ENCODE peak calls at places on chromosomes 11 and 22, in ten cellular contexts. E, N, A, J, U, Q, K, O, C and B are unnamed samples.

GRCh38 chr11:87445002-87445401 is 407.3 kb downstream of the TMEM135 start:
- DNase-seq in Q (no peak), E (no peak), U (no peak), O (no peak), N (no peak), C (no peak), A (no peak), K (no peak), J (no peak), B (no peak)

GRCh38 chr22:21726650-21727049 is 8.9 kb downstream of the YPEL1 start:
- DNase-seq in E (peak; percentile 29), O (no peak), C (no peak), J (peak; percentile 17), K (no peak), A (no peak), U (no peak), Q (no peak), N (no peak), B (no peak)

GRCh38 chr22:17921871-17922821 is 102.2 kb downstream of the MICAL3 start:
- DNase-seq in Q (no peak), O (peak; percentile 74), A (peak; percentile 74), E (peak; percentile 28), K (no peak), C (no peak), N (no peak), U (no peak), J (peak; percentile 53), B (peak; percentile 11)

GRCh38 chr22:27075891-27076290 is 418.5 kb downstream of the MIAT start:
- DNase-seq in E (no peak), N (no peak), C (no peak), Q (no peak), J (no peak), A (no peak), O (no peak), K (no peak), U (no peak), B (no peak)

GRCh38 chr11:35235944-35236666 is 97.1 kb downstream of the CD44 start:
- DNase-seq in C (no peak), A (no peak), N (no peak), Q (no peak), J (peak; percentile 68), U (no peak), K (peak; percentile 72), O (no peak), E (peak; percentile 94), B (no peak)

GRCh38 chr11:77035580-77035979 is 1.4 kb downstream of the B3GNT6 start:
- DNase-seq in J (peak; percentile 72), U (no peak), K (peak; percentile 67), Q (peak; percentile 65), C (no peak), O (no peak), A (no peak), E (peak; percentile 34), N (no peak), B (no peak)

GRCh38 chr11:27118371-27118770 is 77.8 kb downstream of the BBOX1 start:
- DNase-seq in U (no peak), Q (no peak), J (no peak), A (no peak), C (no peak), K (no peak), O (no peak), E (no peak), N (no peak), B (no peak)

GRCh38 chr11:35138949-35139881 is at the start of gene CD44:
- DNase-seq in N (peak; percentile 51), C (peak; percentile 55), Q (peak; percentile 81), O (peak; percentile 77), K (peak; percentile 66), E (peak; percentile 87), U (peak; percentile 29), A (peak; percentile 79), J (peak; percentile 86), B (peak; percentile 79)

GRCh38 chr22:33918676-33919590 is 1.3 kb downstream of the LARGE1 start:
- DNase-seq in J (no peak), K (no peak), A (peak; percentile 52), Q (no peak), N (no peak), E (no peak), O (no peak), C (no peak), U (no peak), B (no peak)

GRCh38 chr22:33921576-33922181 is 1.4 kb upstream of the LARGE1 start:
- DNase-seq in E (peak; percentile 53), Q (peak; percentile 73), A (peak; percentile 52), N (peak; percentile 76), U (no peak), C (peak; percentile 65), O (peak; percentile 76), J (peak; percentile 59), K (peak; percentile 64), B (peak; percentile 70)

GRCh38 chr22:33922268-33922667 is 2.0 kb upstream of the LARGE1 start:
- DNase-seq in N (peak; percentile 52), A (peak; percentile 30), K (peak; percentile 55), C (no peak), U (no peak), J (peak; percentile 39), O (peak; percentile 29), E (peak; percentile 46), Q (peak; percentile 67), B (peak; percentile 51)

GRCh38 chr22:33917744-33918406 is 2.4 kb downstream of the LARGE1 start:
- DNase-seq in J (no peak), O (no peak), Q (no peak), A (no peak), U (no peak), K (no peak), C (no peak), E (no peak), N (no peak), B (no peak)

DNA sequence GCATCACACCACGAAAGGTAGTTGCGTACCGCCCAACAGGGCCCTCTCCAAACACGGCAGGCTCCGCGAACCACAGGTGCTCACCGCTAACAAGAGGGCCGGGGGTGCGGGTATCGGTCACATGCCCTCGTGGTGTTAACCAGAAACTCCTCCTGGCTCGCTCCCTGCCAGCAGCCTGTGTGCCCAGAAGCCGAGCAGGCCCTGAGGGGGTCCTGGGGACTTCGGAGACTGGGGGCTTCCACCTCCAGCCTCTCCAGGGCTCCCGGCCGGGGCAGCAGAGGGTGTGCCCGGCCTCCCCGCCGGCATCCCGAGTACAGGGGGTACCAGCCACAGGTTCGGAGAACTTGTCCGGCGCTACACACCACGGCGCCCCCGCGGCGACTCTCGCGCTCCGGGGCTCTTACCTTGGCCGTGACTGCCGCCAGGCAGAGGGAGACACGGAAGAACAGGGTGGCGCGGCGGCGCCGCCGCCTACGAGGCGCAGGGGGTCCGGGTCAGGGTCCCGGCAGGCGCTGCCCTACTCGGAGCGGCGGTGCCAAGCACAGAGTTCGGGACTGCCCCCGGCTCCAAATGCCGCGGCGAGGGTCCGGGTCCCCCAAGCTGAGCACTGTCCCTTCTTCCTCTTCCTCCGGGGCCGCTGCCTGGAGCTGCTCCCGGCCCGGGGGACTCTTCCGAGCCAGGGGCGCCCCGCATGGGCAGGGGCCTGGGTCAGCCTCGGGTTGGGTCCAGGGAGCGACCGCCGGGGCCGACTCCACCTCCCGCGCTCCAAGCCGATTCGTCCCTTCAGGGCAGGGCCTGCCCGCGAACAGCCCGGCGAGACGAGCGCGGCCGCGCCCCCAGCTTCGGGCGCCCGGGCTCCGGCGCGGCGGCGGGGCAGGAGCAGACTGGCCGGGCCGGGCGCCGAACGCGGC is at the start of gene LARGE1:
- DNase-seq in A (peak; percentile 13), N (peak; percentile 31), Q (peak; percentile 74), K (peak; percentile 63), J (peak; percentile 67), U (no peak), O (peak; percentile 63), C (peak; percentile 44), E (peak; percentile 65), B (peak; percentile 40)
- TF ChIP-seq POLR2A in A (no peak), N (no peak), Q (no peak), K (no peak), J (no peak), U (no peak), O (no peak), C (no peak), E (peak; percentile 10), B (no peak)

GRCh38 chr11:59815754-59816153 is 5.2 kb upstream of the MRPL16 start:
- DNase-seq in J (no peak), Q (no peak), C (no peak), O (no peak), K (no peak), E (no peak), N (no peak), A (no peak), U (no peak), B (no peak)
- H3K4me1 ChIP-seq in J (peaks cover 4% of the 10 kb centered on the region), Q (peaks cover 3% of the 10 kb centered on the region), C (no peaks in the 10 kb centered on the region), O (peaks cover 17% of the 10 kb centered on the region), K (no peaks in the 10 kb centered on the region), E (no peaks in the 10 kb centered on the region), N (peaks cover 6% of the 10 kb centered on the region), A (no peaks in the 10 kb centered on the region), U (peaks cover 4% of the 10 kb centered on the region), B (no peaks in the 10 kb centered on the region)

DNA sequence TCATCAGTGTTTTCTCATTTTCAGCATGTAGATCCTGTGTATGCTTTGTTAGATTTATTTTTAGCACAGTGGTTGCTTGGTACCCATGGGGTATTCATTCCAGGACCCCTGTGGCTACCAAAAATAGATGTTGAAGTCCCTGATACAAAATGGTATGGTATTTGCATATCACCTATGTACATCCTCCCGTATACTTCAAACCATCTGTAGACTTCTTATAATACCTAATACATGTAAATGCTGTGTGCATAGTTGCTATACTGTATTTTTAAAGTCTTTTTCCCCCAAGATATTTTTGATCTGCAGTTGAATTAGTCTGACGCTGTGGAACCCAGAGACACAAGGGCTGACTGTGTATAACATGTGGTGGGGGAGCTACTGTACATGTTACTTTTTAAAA is 101.1 kb downstream of the ATXN10 start:
- DNase-seq in E (no peak), J (no peak), A (no peak), U (no peak), C (no peak), O (no peak), K (no peak), Q (no peak), N (no peak), B (no peak)
- H3K27ac ChIP-seq in E (no peak overlapping the region), J (no peak overlapping the region), A (no peak overlapping the region), U (no peak overlapping the region), C (no peak overlapping the region), O (no peak overlapping the region), K (no peak overlapping the region), Q (no peak overlapping the region), N (no peak overlapping the region), B (no peak overlapping the region)

DNA sequence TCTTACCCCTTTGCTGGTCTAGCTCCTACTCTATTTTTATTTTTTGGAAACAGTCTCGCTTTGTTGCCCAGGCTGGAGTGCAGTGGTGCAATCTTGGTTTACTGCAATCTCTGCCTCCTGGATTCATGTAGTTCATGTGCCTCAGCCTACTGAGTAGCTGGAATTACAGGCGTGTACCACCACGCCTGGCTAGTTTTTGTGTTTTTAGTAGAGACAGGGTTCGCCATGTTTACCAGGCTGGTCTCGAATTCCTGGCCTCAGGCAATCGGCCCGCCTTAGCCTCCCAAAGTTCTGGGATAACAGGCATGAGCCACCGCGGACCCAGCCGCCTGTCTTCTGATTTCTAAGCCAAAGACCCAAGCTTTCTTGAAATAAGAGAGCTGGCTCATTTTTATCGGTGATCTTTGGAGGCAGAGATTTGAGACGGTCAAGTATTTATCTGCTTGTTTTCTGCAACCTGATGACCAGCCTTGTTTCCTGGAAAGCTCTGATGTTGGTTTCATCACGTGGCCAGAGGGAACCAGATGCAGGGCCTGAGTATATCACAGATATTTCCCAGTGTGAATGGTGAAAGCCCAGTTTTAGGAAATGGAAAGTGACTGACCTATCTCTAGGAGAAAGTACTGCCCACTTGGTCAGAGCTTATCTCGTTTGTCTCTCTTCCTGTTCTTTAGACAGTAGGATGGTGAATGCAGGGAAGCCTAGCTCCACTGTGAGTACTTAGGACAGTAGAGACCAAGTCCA is 5.7 kb upstream of the SIDT2 start:
- DNase-seq in O (no peak), U (no peak), E (no peak), N (no peak), J (no peak), A (no peak), K (peak; percentile 24), Q (no peak), C (no peak), B (no peak)
- TF ChIP-seq POLR2A in O (no peak), U (no peak), E (no peak), N (no peak), J (no peak), A (no peak), K (no peak), Q (no peak), C (no peak), B (no peak)